ENCODE peak calls at places on chromosomes 5 and 9, in four cellular contexts. T, M, J and Z are unnamed samples.

GRCh38 chr9:20551835-20552234 is 70.5 kb downstream of the MLLT3 start:
- DNase-seq in T (no peak), M (no peak), J (no peak), Z (peak)

GRCh38 chr9:22030101-22030598 is 21.0 kb upstream of the CDKN2B start:
- DNase-seq in T (no peak), M (no peak), J (peak), Z (no peak)

GRCh38 chr5:150190503-150190973 is 676 bp downstream of the SLC6A7 start:
- DNase-seq in T (no peak), M (peak), J (no peak), Z (no peak)

GRCh38 chr9:88464851-88465250 is 70.1 kb upstream of the NXNL2 start:
- DNase-seq in T (no peak), M (no peak), J (no peak), Z (no peak)

GRCh38 chr9:98887918-98888510 is 55.7 kb upstream of the COL15A1 start:
- DNase-seq in T (no peak), M (no peak), J (no peak), Z (no peak)

GRCh38 chr9:4550777-4551476 is 60.7 kb downstream of the SLC1A1 start:
- DNase-seq in T (no peak), M (no peak), J (no peak), Z (no peak)

GRCh38 chr9:108483676-108484075 is 372.1 kb downstream of the ACTL7B start:
- DNase-seq in T (no peak), M (no peak), J (no peak), Z (no peak)

GRCh38 chr5:113022661-113023060 is 46.1 kb downstream of the DCP2 start:
- DNase-seq in T (no peak), M (no peak), J (no peak), Z (peak)

GRCh38 chr9:100111235-100111634 is 12.2 kb downstream of the INVS start:
- DNase-seq in T (no peak), M (no peak), J (no peak), Z (no peak)

GRCh38 chr9:112120471-112120925 is 54.6 kb downstream of the SUSD1 start:
- DNase-seq in T (no peak), M (peak), J (no peak), Z (no peak)

GRCh38 chr5:135273212-135273611 is 125.8 kb downstream of the MACROH2A1 start:
- DNase-seq in T (no peak), M (no peak), J (no peak), Z (no peak)

GRCh38 chr5:82494942-82495341 is 216.8 kb upstream of the RPS23 start:
- DNase-seq in T (no peak), M (no peak), J (no peak), Z (no peak)

GRCh38 chr9:127172066-127172707 is 49.8 kb upstream of the ANGPTL2 start:
- DNase-seq in T (no peak), M (no peak), J (no peak), Z (no peak)

GRCh38 chr9:124674651-124675050 is 96.5 kb downstream of the NR6A1 start:
- DNase-seq in T (no peak), M (no peak), J (no peak), Z (no peak)

DNA sequence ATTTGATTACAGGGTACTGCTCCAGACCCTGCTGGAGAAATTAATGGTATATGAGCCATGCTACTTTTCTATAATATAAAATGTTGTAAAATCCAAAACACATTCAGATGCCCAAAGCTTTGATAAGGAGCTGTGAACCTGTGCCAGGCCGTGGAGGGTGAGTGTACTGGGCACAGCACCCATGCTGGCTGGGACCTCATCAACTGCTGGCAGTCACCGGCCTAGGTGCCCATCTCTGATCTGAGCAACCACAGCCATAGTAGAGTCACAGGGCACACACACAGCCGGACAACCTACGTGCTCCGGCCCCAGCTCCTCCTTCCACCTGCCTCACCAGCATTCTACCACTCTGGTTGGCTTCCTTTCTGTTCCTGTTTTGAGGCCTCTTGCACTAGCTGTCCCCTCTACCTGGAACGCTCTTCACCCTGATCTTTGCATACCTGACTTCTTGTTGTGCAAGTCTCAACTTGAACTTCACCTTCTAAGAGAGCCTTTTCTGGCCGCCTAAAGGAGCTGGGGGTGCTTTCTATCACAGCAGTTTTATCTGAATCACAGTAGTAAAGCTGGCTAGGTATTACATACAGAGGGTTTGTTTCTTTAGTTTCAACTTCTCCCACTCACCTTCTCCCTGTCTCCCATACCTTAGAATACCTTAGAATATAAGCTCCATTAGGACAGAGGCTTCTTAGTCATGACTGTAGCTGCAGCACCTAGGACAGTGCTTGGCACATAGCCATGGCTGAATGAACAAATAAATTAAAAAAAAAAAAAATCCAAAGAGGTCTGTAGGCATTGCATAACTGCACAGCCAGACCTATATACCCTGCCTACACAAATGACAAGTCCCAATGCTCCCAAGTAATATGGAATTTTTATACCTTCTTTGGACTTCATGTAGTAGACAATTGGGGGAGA is 51.7 kb downstream of the MED27 start:
- DNase-seq in T (no peak), M (no peak), J (no peak), Z (no peak)
- TF ChIP-seq YY1 in T (no peak), M (no peak), J (no peak), Z (no peak)

GRCh38 chr9:114451707-114452031 is 53.6 kb downstream of the WHRN start:
- DNase-seq in T (no peak), M (no peak), J (no peak), Z (no peak)

GRCh38 chr9:114454652-114455051 is 50.6 kb downstream of the WHRN start:
- DNase-seq in T (no peak), M (no peak), J (peak), Z (no peak)

GRCh38 chr9:114450181-114450580 is 55.1 kb downstream of the WHRN start:
- DNase-seq in T (no peak), M (no peak), J (no peak), Z (no peak)

GRCh38 chr9:114450833-114451706 is 54.2 kb downstream of the WHRN start:
- DNase-seq in T (no peak), M (no peak), J (no peak), Z (peak)

DNA sequence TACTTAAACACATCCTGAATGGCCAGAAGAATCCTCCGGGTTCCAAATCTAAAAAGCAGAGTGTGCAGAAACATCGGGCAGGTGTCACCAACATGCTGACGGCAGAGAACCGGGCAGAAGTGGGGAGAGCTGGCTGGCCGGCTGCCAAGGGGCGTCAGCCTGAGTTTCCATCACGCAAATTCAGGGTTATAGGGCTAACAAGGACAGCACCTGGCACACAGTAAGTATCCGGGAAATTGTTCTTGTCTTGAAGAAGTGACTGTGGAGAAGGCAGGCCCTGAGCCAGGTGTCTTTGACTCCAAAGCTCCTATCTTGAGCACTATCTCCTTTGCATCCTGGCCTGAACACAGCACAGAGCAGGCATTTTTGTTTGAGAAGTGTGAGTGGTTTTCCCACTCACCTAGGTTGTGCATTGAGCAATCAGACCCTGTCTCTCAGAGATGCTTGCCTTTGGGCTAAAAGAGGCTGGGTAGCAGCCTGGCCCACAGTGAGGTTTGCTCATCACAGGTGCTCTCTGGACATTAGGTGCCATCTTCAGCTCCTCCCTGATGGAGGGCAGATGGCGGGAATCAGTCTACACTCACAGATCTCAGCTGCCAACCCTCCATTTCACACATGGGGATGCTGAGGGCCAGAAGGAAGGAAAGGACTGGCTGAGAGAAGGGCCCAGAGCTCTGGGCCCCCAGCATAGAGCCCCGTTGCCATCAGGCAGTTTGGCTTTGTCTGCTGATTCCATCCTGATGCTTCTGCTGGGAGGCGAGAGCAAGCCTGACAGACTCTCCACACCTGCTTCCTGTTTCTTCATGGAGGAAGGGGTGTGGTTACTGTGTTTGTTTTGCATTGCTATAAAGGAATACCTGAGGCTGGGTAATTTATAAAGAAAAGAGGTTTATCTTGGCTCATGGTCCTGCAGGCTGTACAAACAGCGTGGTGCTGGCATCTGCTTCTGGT is 52.8 kb downstream of the WHRN start:
- DNase-seq in T (no peak), M (no peak), J (no peak), Z (no peak)
- TF ChIP-seq BRCA1 in T (no peak), M (no peak), J (no peak), Z (no peak)

DNA sequence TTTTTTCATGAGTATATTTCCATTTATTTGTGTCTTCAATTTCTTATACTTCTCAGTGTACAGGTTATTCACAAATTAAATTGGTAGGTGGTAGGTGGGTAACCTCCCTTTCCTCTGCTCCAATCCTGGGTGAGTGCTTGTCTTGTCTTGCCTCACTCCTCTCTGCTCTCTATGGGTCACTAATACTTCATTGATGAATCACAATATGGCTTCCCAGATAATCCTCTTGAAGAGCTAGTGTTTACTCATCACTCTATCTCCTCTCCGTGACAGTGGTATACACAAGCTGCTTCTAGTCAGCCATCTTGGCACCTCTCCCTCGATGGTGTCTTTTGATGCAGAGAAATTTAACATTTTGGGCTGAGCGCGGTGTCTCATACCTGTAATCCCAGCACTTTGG is 331.8 kb upstream of the NMUR2 start:
- DNase-seq in T (no peak), M (no peak), J (no peak), Z (no peak)
- H3K4me2 ChIP-seq in T (no peak), M (no peak), J (no peak), Z (no peak)

GRCh38 chr5:5777013-5777412 is 354.5 kb downstream of the ICE1 start:
- DNase-seq in T (no peak), M (no peak), J (no peak), Z (no peak)

GRCh38 chr5:5787366-5787765 is 364.9 kb downstream of the ICE1 start:
- DNase-seq in T (no peak), M (no peak), J (no peak), Z (no peak)

GRCh38 chr5:5784114-5784513 is 361.6 kb downstream of the ICE1 start:
- DNase-seq in T (no peak), M (no peak), J (no peak), Z (no peak)

GRCh38 chr5:5781335-5781734 is 358.9 kb downstream of the ICE1 start:
- DNase-seq in T (no peak), M (no peak), J (no peak), Z (no peak)

GRCh38 chr5:5782402-5782801 is 359.9 kb downstream of the ICE1 start:
- DNase-seq in T (no peak), M (no peak), J (no peak), Z (no peak)
- TF ChIP-seq YY1 in T (no peak), M (no peak), J (no peak), Z (no peak)

DNA sequence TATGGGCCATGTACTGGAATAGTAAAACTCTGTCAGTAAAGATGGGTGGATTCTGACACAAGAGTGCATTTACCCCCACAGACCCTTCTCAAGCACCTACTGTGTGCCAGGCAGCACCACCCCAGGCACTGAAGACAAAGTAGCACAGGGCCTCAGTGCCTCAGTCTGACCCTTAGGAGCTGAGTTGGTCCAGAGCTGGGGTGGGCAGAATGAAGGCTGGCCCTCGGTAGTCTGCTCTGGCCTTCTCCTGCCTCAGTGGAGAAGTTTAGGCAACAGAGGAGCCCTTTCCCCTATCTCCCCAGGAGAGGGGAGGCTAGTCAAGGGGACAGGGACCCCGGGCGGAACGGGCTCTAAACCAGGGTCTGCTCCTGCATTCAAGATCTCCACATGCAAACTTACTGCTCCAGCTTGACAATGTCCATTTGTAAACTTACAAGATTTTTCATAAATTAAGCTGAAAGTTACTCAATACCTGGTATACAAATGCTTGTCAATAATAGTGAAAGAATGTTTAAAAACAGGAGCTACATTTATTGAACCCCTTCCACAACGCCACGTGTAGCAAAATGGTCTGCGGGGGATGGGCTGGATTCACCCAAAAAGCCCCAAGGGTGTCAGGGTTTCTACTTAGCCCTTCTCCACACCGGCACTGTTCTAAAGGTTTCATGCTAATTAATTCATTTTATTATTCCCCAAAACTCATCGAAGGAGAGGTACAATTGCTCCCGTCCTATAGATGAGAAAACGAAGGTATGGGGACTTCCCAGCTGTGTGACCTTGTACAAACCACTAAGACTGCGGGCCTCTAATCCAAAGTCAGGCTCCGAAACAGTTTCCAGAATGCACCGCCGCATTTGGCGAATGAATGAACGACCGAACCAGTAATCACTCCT is 1.5 kb downstream of the VDAC1 start:
- DNase-seq in T (no peak), M (no peak), J (no peak), Z (no peak)
- TF ChIP-seq BRCA1 in T (no peak), M (no peak), J (no peak), Z (no peak)

GRCh38 chr5:67793966-67794365 is 421.6 kb upstream of the PIK3R1 start:
- DNase-seq in T (no peak), M (no peak), J (no peak), Z (no peak)

GRCh38 chr5:67792891-67793290 is 422.7 kb upstream of the PIK3R1 start:
- DNase-seq in T (no peak), M (no peak), J (no peak), Z (no peak)

GRCh38 chr5:67799732-67800234 is 415.8 kb upstream of the PIK3R1 start:
- DNase-seq in T (no peak), M (no peak), J (peak), Z (no peak)

GRCh38 chr5:67793418-67793817 is 422.1 kb upstream of the PIK3R1 start:
- DNase-seq in T (no peak), M (no peak), J (no peak), Z (no peak)

DNA sequence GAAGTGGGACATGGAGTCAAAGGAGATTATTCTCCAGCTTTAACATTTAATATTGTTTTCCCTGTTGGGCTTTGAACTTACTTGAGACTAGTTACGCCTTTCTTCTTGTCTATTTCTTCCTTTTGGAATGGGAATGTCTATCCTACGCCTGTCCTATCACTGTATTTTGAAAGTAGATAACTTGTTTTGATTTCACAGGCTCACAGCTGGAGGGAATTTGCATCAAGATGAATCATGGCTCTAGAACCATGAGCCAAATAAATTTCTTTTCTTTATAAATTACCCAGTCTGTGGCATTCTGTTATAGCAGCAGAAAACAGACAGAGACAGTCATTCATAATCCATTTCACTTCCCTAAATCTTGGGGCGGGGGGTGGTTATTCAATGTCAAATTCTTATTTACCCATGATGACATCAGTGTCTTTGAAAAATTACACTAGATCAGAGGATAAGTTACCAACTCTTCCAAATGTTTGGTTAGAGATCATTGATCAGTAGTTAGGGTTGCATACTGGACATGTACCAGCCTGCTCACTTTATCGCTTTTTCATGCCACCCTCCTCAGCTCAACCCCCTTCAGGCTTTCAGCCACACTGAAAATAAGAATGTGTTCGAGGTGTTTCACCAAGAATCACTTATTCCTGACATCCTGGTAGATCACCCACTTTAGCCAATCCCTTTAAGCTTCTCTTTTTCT is 419.6 kb upstream of the PIK3R1 start:
- DNase-seq in T (no peak), M (no peak), J (no peak), Z (no peak)
- H3K4me2 ChIP-seq in T (no peak), M (no peak), J (no peak), Z (no peak)

GRCh38 chr5:154242964-154243376 is 52.4 kb downstream of the GALNT10 start:
- DNase-seq in T (no peak), M (no peak), J (no peak), Z (peak)
- TF ChIP-seq YY1 in T (no peak), M (no peak), J (no peak), Z (no peak)